ENCODE peak calls at places on chromosomes 13 and 19, in four cellular contexts. E is HEK293T, P is ecto neural progenitor cell, I is left ventricle myocardium superior. K is an unnamed sample.

GRCh38 chr19:42028304-42029216 is 34.5 kb upstream of the ATP1A3 start:
- DNase-seq in E (peak; percentile 76), I (no peak), P (peak; percentile 81), K (no peak)

GRCh38 chr13:76472916-76473315 is 413.3 kb downstream of the KCTD12 start:
- DNase-seq in I (no peak), P (no peak), E (no peak), K (no peak)

GRCh38 chr19:47123406-47123805 is 7.2 kb upstream of the SAE1 start:
- DNase-seq in P (no peak), I (no peak), E (no peak), K (no peak)

GRCh38 chr13:59166174-59166573 is 997.6 kb downstream of the DIAPH3 start:
- DNase-seq in P (no peak), I (no peak), E (no peak), K (no peak)

GRCh38 chr19:15265849-15266248 is 33.6 kb upstream of the EPHX3 start:
- DNase-seq in P (no peak), I (peak; percentile 94), E (no peak), K (no peak)

GRCh38 chr19:8367327-8368001 is 3.5 kb downstream of the ANGPTL4 start:
- DNase-seq in E (peak; percentile 45), P (peak; percentile 76), I (peak; percentile 95), K (peak; percentile 63)

GRCh38 chr19:29766100-29766499 is 45.7 kb upstream of the CCNE1 start:
- DNase-seq in E (no peak), I (no peak), P (no peak), K (no peak)

GRCh38 chr19:19256072-19256969 is 16.8 kb downstream of the TM6SF2 start:
- DNase-seq in P (no peak), E (no peak), I (no peak), K (peak; percentile 84)

GRCh38 chr13:89755729-89756492 is 1591.6 kb upstream of the MIR17HG start:
- DNase-seq in I (no peak), E (no peak), P (no peak), K (no peak)

GRCh38 chr13:106612688-106613087 is 44.8 kb upstream of the ARGLU1 start:
- DNase-seq in P (no peak), I (peak; percentile 74), E (no peak), K (no peak)

GRCh38 chr13:51632643-51633357 is 48.5 kb downstream of the WDFY2 start:
- DNase-seq in P (peak; percentile 77), E (no peak), I (no peak), K (no peak)

GRCh38 chr19:1473056-1473400 is 6.0 kb downstream of the C19orf25 start:
- DNase-seq in P (no peak), I (no peak), E (no peak), K (no peak)

GRCh38 chr19:5803752-5804515 is 933 bp upstream of the NRTN start:
- DNase-seq in P (peak; percentile 99), I (peak; percentile 91), E (peak; percentile 96), K (peak; percentile 99)

GRCh38 chr19:35620001-35620400 is 7.5 kb downstream of the HAUS5 start:
- DNase-seq in I (no peak), E (no peak), P (no peak), K (no peak)

GRCh38 chr19:47381653-47382279 is 32.7 kb downstream of the DHX34 start:
- DNase-seq in P (no peak), I (peak; percentile 46), E (no peak), K (no peak)

GRCh38 chr19:7808108-7808507 is 21.9 kb upstream of the EVI5L start:
- DNase-seq in P (no peak), E (no peak), I (no peak), K (no peak)

GRCh38 chr19:21474671-21475181 is 30.7 kb upstream of the ZNF429 start:
- DNase-seq in I (peak; percentile 90), E (no peak), P (peak; percentile 95), K (no peak)

GRCh38 chr19:2561895-2562294 is 86.0 kb downstream of the GADD45B start:
- DNase-seq in P (no peak), E (no peak), I (peak; percentile 23), K (no peak)

GRCh38 chr19:6668696-6669095 is 1.3 kb downstream of the TNFSF14 start:
- DNase-seq in E (no peak), P (no peak), I (no peak), K (no peak)

GRCh38 chr19:30391554-30392551 is 19.7 kb downstream of the ZNF536 start:
- DNase-seq in E (peak; percentile 31), I (no peak), P (no peak), K (no peak)

GRCh38 chr19:5974721-5975387 is 3.1 kb downstream of the RANBP3 start:
- DNase-seq in I (peak; percentile 18), P (no peak), E (no peak), K (no peak)

GRCh38 chr19:13817615-13818371 is 22.6 kb downstream of the ZSWIM4 start:
- DNase-seq in E (no peak), I (peak; percentile 65), P (peak; percentile 90), K (no peak)

GRCh38 chr19:2273356-2274184 is 8.4 kb downstream of the PEAK3 start:
- DNase-seq in E (peak; percentile 90), P (peak; percentile 93), I (peak; percentile 89), K (peak; percentile 98)

GRCh38 chr13:74771964-74772363 is 637.8 kb upstream of the KLF12 start:
- DNase-seq in P (no peak), I (no peak), E (no peak), K (no peak)

GRCh38 chr13:113141591-113141950 is 16.9 kb upstream of the PROZ start:
- DNase-seq in E (no peak), I (no peak), P (peak; percentile 41), K (no peak)

GRCh38 chr19:19026299-19026971 is 6.9 kb downstream of the SUGP2 start:
- DNase-seq in E (no peak), P (no peak), I (no peak), K (no peak)

GRCh38 chr13:48840366-48840765 is 135.3 kb upstream of the FNDC3A start:
- DNase-seq in P (no peak), E (no peak), I (no peak), K (no peak)

GRCh38 chr13:38566526-38566925 is 120.4 kb upstream of the FREM2 start:
- DNase-seq in I (no peak), P (no peak), E (no peak), K (no peak)

GRCh38 chr19:48624791-48625723 is 5.8 kb downstream of the SPHK2 start:
- DNase-seq in P (no peak), E (no peak), I (no peak), K (no peak)

GRCh38 chr19:13040232-13040915 is 45.1 kb downstream of the NFIX start:
- DNase-seq in I (peak; percentile 34), P (no peak), E (no peak), K (no peak)

GRCh38 chr13:52851153-52851962 is 2.9 kb upstream of the PCDH8 start:
- DNase-seq in I (peak; percentile 40), P (peak; percentile 85), E (peak; percentile 36), K (no peak)

GRCh38 chr19:17205237-17206140 is 9.7 kb upstream of the USE1 start:
- DNase-seq in P (peak; percentile 65), I (peak; percentile 78), E (peak; percentile 68), K (peak; percentile 87)

GRCh38 chr13:24528816-24529398 is 16.3 kb upstream of the PARP4 start:
- DNase-seq in P (no peak), I (no peak), E (no peak), K (no peak)

GRCh38 chr19:28292822-28293500 is 920.0 kb downstream of the UQCRFS1 start:
- DNase-seq in P (no peak), E (no peak), I (no peak), K (no peak)

GRCh38 chr13:108895220-108895704 is 265.9 kb downstream of the MYO16 start:
- DNase-seq in P (no peak), I (no peak), E (no peak), K (no peak)

GRCh38 chr13:97367427-97367826 is 66.5 kb upstream of the RAP2A start:
- DNase-seq in P (peak; percentile 53), E (no peak), I (no peak), K (no peak)